ENCODE peak calls at places on chromosomes 3 and 15, in nine cellular contexts. E is cardiac fibroblast, K is Calu3, L is fibroblast of the aortic adventitia, A is fibroblast of lung, B is astrocyte of the spinal cord, T is fibroblast of mammary gland, H is PC-3, V is CD14-positive monocyte. C is an unnamed sample.

GRCh38 chr3:164387236-164387635 is 691.1 kb downstream of the SI start:
- DNase-seq in L (no peak), E (no peak), V (no peak), T (no peak), B (no peak), H (no peak), A (no peak), K (no peak), C (no peak)

GRCh38 chr3:71281173-71281738 is 302.3 kb downstream of the FOXP1 start:
- DNase-seq in H (no peak), T (no peak), L (no peak), V (no peak), B (no peak), A (no peak), E (no peak), K (no peak), C (no peak)

GRCh38 chr3:53944019-53944418 is 52.4 kb upstream of the SELENOK start:
- DNase-seq in V (no peak), K (no peak), B (no peak), T (no peak), H (no peak), E (peak), L (no peak), A (no peak), C (no peak)

GRCh38 chr15:67579967-67580366 is 37.5 kb downstream of the MAP2K5 start:
- DNase-seq in T (no peak), K (no peak), V (no peak), B (no peak), E (no peak), A (no peak), L (no peak), H (no peak), C (no peak)

GRCh38 chr3:108329508-108329907 is 33.2 kb downstream of the HHLA2 start:
- DNase-seq in E (no peak), L (peak), A (no peak), K (no peak), H (no peak), V (no peak), B (no peak), T (no peak), C (no peak)

GRCh38 chr3:159416854-159417253 is 571.8 kb upstream of the IL12A start:
- DNase-seq in K (no peak), E (peak), H (peak), B (peak), T (peak), L (peak), V (no peak), A (peak), C (peak)

GRCh38 chr15:74240002-74240568 is 4.0 kb downstream of the CCDC33 start:
- DNase-seq in A (peak), H (peak), E (peak), B (peak), K (peak), T (peak), V (no peak), L (peak), C (peak)

GRCh38 chr3:30631237-30631961 is 25.0 kb downstream of the TGFBR2 start:
- DNase-seq in K (no peak), A (peak), E (peak), B (no peak), V (peak), L (no peak), T (peak), H (peak), C (no peak)

GRCh38 chr15:85588657-85589056 is 206.1 kb downstream of the KLHL25 start:
- DNase-seq in T (peak), V (no peak), K (no peak), E (peak), L (peak), H (no peak), A (peak), B (no peak), C (no peak)

GRCh38 chr3:20914260-20914659 is 728.3 kb upstream of the SGO1 start:
- DNase-seq in K (no peak), L (no peak), V (no peak), E (no peak), A (no peak), B (no peak), T (no peak), H (no peak), C (no peak)

GRCh38 chr3:141305436-141305835 is 62.9 kb upstream of the ZBTB38 start:
- DNase-seq in B (peak), K (peak), L (peak), E (peak), T (peak), V (no peak), H (peak), A (peak), C (peak)

GRCh38 chr3:123337226-123337625 is 111.7 kb downstream of the ADCY5 start:
- DNase-seq in L (no peak), E (no peak), T (no peak), H (no peak), B (no peak), V (peak), K (no peak), A (no peak), C (no peak)

GRCh38 chr3:25380222-25380739 is 47.8 kb upstream of the RARB start:
- DNase-seq in H (no peak), T (no peak), B (peak), V (no peak), L (no peak), E (peak), K (no peak), A (peak), C (peak)

GRCh38 chr3:48915296-48915695 is 3.3 kb upstream of the ARIH2 start:
- DNase-seq in V (no peak), A (peak), K (no peak), T (no peak), B (no peak), E (no peak), H (no peak), L (no peak), C (no peak)

GRCh38 chr15:62344806-62345539 is 179.9 kb upstream of the C2CD4B start:
- DNase-seq in E (peak), T (peak), V (no peak), B (peak), K (peak), L (peak), A (peak), H (peak), C (no peak)

GRCh38 chr3:154898398-154898797 is 181.7 kb upstream of the MME start:
- DNase-seq in K (no peak), A (peak), V (no peak), E (peak), B (no peak), L (peak), H (no peak), T (peak), C (no peak)

GRCh38 chr3:48194446-48195071 is 6.3 kb upstream of the CDC25A start:
- DNase-seq in V (no peak), B (peak), T (peak), A (peak), E (peak), H (peak), K (peak), L (peak), C (no peak)

GRCh38 chr15:78933187-78934062 is 11.4 kb downstream of the CTSH start:
- DNase-seq in V (no peak), B (no peak), E (no peak), K (no peak), L (no peak), T (no peak), A (no peak), H (no peak), C (no peak)

GRCh38 chr3:132242095-132242494 is 75.1 kb upstream of the ACP3 start:
- DNase-seq in A (no peak), V (no peak), L (no peak), E (no peak), T (no peak), H (no peak), B (no peak), K (no peak), C (no peak)

GRCh38 chr15:94324835-94325767 is 93.7 kb downstream of the MCTP2 start:
- DNase-seq in T (no peak), K (no peak), L (no peak), A (no peak), V (no peak), E (no peak), B (no peak), H (no peak), C (no peak)

GRCh38 chr3:47930979-47931378 is 85.2 kb downstream of the MAP4 start:
- DNase-seq in E (no peak), L (no peak), V (no peak), T (no peak), B (no peak), A (no peak), H (no peak), K (no peak), C (no peak)

GRCh38 chr3:72444642-72445223 is 403.5 kb downstream of the SHQ1 start:
- DNase-seq in B (no peak), H (no peak), E (no peak), V (no peak), A (peak), K (no peak), L (no peak), T (no peak), C (no peak)

GRCh38 chr15:40244961-40245523 is 6.2 kb downstream of the PAK6 start:
- DNase-seq in B (no peak), H (peak), T (no peak), A (no peak), K (peak), E (no peak), V (no peak), L (no peak), C (no peak)

GRCh38 chr3:45654344-45654934 is 34.8 kb upstream of the SACM1L start:
- DNase-seq in B (no peak), L (no peak), K (no peak), H (peak), V (peak), T (no peak), A (no peak), E (no peak), C (no peak)
- TF ChIP-seq CTCF in B (no peak), L (no peak), K (no peak), H (peak), V (no peak), T (no peak), A (no peak), E (no peak), C (no peak)

GRCh38 chr3:114176890-114177289 is 2.0 kb downstream of the DRD3 start:
- DNase-seq in A (no peak), V (no peak), L (no peak), B (no peak), K (no peak), T (no peak), E (no peak), H (no peak), C (no peak)

GRCh38 chr3:114175204-114175987 is 3.5 kb downstream of the DRD3 start:
- DNase-seq in H (no peak), B (no peak), T (no peak), E (no peak), L (no peak), A (no peak), V (no peak), K (no peak), C (no peak)

GRCh38 chr3:114178770-114179368 is at the start of gene DRD3:
- DNase-seq in H (peak), L (peak), K (peak), A (peak), B (peak), T (peak), E (peak), V (no peak), C (no peak)

GRCh38 chr3:114176487-114176886 is 2.4 kb downstream of the DRD3 start:
- DNase-seq in V (no peak), B (no peak), A (no peak), L (no peak), H (no peak), E (no peak), T (no peak), K (no peak), C (no peak)

GRCh38 chr3:114179575-114179974 is 723 bp upstream of the DRD3 start:
- DNase-seq in A (peak), K (peak), H (peak), V (no peak), T (peak), B (peak), L (peak), E (peak), C (peak)
- TF ChIP-seq CTCF in A (peak), K (no peak), H (peak), V (peak), T (peak), B (peak), L (peak), E (peak), C (peak)

DNA sequence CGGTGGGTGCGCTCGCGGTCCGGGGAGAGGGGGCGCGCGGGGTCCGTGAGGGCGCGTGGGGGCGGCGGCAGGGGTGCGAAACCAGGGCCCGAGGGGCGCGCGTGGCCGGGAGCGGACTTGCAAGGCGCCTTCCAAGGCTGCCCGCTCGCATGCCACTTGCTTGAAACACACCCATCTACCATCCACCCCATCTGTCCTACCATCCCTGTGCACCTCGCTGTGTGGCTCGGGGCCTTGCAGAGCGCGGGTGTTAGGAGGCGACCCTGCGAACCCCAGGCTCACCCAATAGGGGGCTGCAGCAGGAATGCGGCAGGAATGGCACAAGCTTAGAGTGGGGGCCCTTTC is 240 bp downstream of the CFAP100 start:
- DNase-seq in T (no peak), H (no peak), V (no peak), B (no peak), L (no peak), E (no peak), A (no peak), K (no peak), C (no peak)
- TF ChIP-seq CTCF in T (no peak), H (no peak), V (no peak), B (no peak), L (no peak), E (no peak), A (no peak), K (no peak), C (no peak)

GRCh38 chr3:28348637-28349396 is at the start of the genes AZI2 and ZCWPW2:
- DNase-seq in L (peak), B (peak), T (peak), K (peak), H (peak), V (peak), E (peak), A (peak), C (peak)
- TF ChIP-seq CTCF in L (no peak), B (no peak), T (no peak), K (no peak), H (no peak), V (no peak), E (peak), A (no peak), C (peak)

DNA sequence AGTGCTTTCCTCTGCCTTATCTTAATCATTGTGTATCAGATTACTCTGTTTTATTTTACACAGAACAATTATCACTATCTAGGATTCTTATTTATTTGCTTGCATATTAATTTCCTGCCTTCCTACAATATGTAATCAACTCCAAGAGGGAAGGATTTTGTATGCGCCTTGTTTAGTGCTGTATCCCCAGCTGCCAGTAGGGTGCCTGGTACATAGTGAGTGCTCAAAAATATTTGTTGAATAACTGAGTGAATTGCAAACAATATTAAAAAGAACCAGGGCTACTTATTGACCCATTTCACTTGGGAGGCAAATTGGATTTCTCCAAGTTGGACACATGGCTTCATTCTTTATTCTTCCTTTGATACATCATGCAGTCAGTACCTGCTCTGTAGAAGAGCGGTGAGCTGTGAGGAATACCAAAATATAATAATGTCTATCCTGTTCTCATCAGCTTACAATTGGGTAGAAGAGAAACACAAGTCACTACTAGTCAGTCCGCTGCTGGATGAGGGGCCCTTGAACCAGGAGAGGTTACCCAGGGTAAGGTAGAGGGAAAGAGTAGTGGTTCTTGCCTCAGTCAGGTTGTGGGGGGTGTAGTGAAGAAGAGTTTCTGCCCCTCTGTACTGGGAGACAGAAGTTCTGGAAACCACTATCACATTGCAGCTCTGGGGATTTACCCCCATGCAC is 233.9 kb upstream of the ZBTB20 start:
- DNase-seq in K (no peak), T (no peak), A (no peak), E (no peak), V (no peak), B (no peak), L (peak), H (no peak), C (no peak)
- TF ChIP-seq CTCF in K (no peak), T (peak), A (peak), E (no peak), V (no peak), B (peak), L (peak), H (peak), C (no peak)

DNA sequence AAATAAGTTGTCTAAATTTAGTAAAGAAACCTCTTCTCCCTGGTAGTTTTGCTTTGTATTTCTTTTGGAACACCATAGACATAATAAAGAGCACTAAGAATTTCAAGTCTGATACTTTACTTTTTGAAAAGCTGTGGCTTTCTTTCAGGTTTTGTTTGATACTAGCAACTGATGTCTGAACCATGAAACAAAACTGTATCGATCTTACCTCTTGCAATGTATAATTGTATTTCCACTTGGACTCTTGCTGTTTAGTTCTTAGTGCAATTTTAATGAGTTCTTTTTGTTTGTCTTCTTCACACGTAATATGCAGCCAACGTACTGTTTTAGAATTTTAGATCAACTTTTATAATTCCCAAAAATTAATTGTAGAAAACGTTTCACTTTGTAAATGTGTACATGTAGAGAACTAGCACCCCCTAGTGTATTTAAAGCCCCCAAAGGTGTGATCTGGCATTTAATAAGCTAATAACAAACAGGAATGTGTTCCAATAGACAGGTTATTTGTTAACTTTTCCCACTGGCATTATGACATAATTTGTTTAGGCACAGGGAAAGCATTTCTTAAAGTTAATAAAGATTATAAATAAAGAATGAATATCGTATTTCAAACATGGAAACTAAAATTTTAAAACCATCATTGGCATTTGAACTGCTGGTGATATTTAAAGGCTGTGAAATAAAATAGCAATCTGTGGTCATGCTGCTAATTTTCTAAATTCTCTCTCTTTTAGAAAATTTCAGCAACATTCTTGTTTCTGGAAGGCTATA is 289.1 kb upstream of the DNAJC19 start:
- DNase-seq in K (no peak), B (peak), L (peak), H (no peak), E (peak), V (no peak), A (no peak), T (no peak), C (no peak)
- TF ChIP-seq CTCF in K (no peak), B (peak), L (peak), H (peak), E (no peak), V (no peak), A (no peak), T (peak), C (peak)

GRCh38 chr3:8481380-8481779 is 20.2 kb upstream of the LMCD1 start:
- DNase-seq in A (peak), B (no peak), E (peak), H (no peak), K (no peak), T (peak), V (no peak), L (peak), C (no peak)
- TF ChIP-seq CTCF in A (peak), B (no peak), E (no peak), H (no peak), K (no peak), T (peak), V (no peak), L (no peak), C (no peak)

DNA sequence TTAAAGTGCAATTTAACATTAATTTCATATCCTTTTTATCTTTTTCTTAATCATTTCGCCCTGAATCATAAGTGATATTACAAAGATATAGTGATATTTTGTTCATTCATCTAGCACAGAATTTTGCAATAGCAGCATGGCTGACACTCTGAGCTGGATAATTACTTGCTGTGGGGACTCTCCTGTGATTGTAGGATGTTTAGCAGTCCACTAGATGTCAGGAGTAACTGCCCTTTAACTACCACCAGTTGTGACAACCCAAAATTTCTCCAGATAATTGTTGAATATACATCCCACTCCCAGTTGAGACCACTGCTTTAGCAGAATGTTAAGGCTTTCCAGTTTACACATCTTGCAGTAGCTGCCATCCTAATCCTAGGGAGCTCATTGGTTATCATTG is 196.8 kb upstream of the MBNL1 start:
- DNase-seq in L (peak), V (no peak), H (peak), A (peak), K (peak), T (peak), E (peak), B (peak), C (no peak)
- TF ChIP-seq CTCF in L (peak), V (peak), H (peak), A (peak), K (peak), T (peak), E (peak), B (peak), C (peak)